ENCODE peak calls at places on chromosomes 13 and 19, in nine cellular contexts. X is NAMALWA; P is nephron progenitor cell; T is amniotic stem cell; C is head of caudate nucleus; M is CD8-positive, alpha-beta memory T cell; E is GM23248; N is NCI-H1092; D is AML-193. J is an unnamed sample.

GRCh38 chr19:15199652-15200574 is 882 bp downstream of the NOTCH3 start:
- DNase-seq in E (peak), C (no peak), M (no peak), P (peak), X (no peak), T (no peak), D (no peak), N (no peak), J (peak)

GRCh38 chr19:30783212-30783611 is 411.0 kb downstream of the ZNF536 start:
- DNase-seq in P (no peak), N (no peak), M (no peak), T (no peak), C (no peak), X (no peak), D (no peak), E (no peak), J (no peak)

GRCh38 chr13:36921902-36922301 is 1.9 kb upstream of the SMAD9 start:
- DNase-seq in N (no peak), X (no peak), E (no peak), T (no peak), M (no peak), D (no peak), C (no peak), P (no peak), J (no peak)

GRCh38 chr19:10832659-10833296 is 3.2 kb downstream of the TMED1 start:
- DNase-seq in N (no peak), M (no peak), X (no peak), D (no peak), E (no peak), P (no peak), C (no peak), T (no peak), J (no peak)

GRCh38 chr13:66558511-66558910 is 671.6 kb downstream of the PCDH9 start:
- DNase-seq in T (no peak), D (no peak), C (peak), E (no peak), M (no peak), P (no peak), X (peak), N (no peak), J (no peak)

GRCh38 chr19:20423381-20424207 is 142.0 kb downstream of the ZNF737 start:
- DNase-seq in P (peak), X (peak), N (no peak), E (peak), C (peak), D (peak), T (no peak), M (peak), J (peak)

GRCh38 chr13:84137292-84137691 is 255.0 kb upstream of the SLITRK1 start:
- DNase-seq in C (no peak), N (no peak), T (no peak), P (no peak), X (peak), M (peak), D (peak), E (no peak), J (peak)

GRCh38 chr19:39199025-39199424 is 2.3 kb downstream of the NCCRP1 start:
- DNase-seq in M (no peak), E (peak), P (peak), X (no peak), D (no peak), C (peak), T (no peak), N (no peak), J (peak)

GRCh38 chr19:18839465-18840287 is 7.9 kb downstream of the UPF1 start:
- DNase-seq in C (no peak), X (no peak), M (no peak), N (no peak), D (no peak), T (no peak), E (no peak), P (no peak), J (no peak)

GRCh38 chr19:49148784-49149651 is 6.2 kb downstream of the HRC start:
- DNase-seq in T (peak), D (peak), E (peak), X (peak), P (peak), C (peak), M (peak), N (peak), J (peak)

GRCh38 chr19:5341448-5341820 is 822 bp upstream of the PTPRS start:
- DNase-seq in X (no peak), P (no peak), D (no peak), T (no peak), N (no peak), E (no peak), M (no peak), C (no peak), J (no peak)

GRCh38 chr13:102774210-102774560 is 599 bp upstream of the TEX30 start:
- DNase-seq in N (no peak), P (no peak), C (no peak), E (no peak), T (no peak), D (no peak), M (no peak), X (no peak), J (peak)

GRCh38 chr13:80824231-80824630 is 483.3 kb upstream of the SPRY2 start:
- DNase-seq in P (no peak), E (no peak), C (no peak), N (no peak), X (no peak), M (no peak), T (no peak), D (no peak), J (no peak)

GRCh38 chr13:25939961-25940687 is 111.7 kb downstream of the SHISA2 start:
- DNase-seq in E (no peak), M (no peak), N (no peak), D (no peak), X (no peak), P (no peak), T (no peak), C (no peak), J (no peak)

GRCh38 chr13:20998649-20999415 is 62.6 kb downstream of the LATS2 start:
- DNase-seq in N (no peak), X (no peak), T (no peak), M (no peak), P (no peak), E (no peak), D (no peak), C (no peak), J (no peak)

GRCh38 chr19:11164879-11165406 is 9.4 kb upstream of the SPC24 start:
- DNase-seq in C (peak), P (no peak), E (peak), N (no peak), X (no peak), M (no peak), T (no peak), D (no peak), J (peak)

GRCh38 chr13:110574161-110574560 is 12.6 kb upstream of the RAB20 start:
- DNase-seq in D (no peak), E (peak), P (no peak), C (no peak), M (no peak), N (no peak), X (no peak), T (no peak), J (no peak)

GRCh38 chr13:40181203-40181845 is 485.1 kb downstream of the FOXO1 start:
- DNase-seq in C (no peak), P (no peak), D (no peak), N (no peak), E (peak), X (no peak), M (no peak), T (no peak), J (no peak)

GRCh38 chr13:50910483-50910805 is 853 bp downstream of the RNASEH2B start:
- DNase-seq in P (peak), X (no peak), C (no peak), N (no peak), T (no peak), D (peak), E (peak), M (no peak), J (peak)

GRCh38 chr19:58544591-58545285 is 874 bp downstream of the TRIM28 start:
- DNase-seq in E (peak), N (no peak), D (no peak), T (no peak), C (no peak), M (no peak), P (peak), X (peak), J (peak)

GRCh38 chr19:7427944-7428343 is 60.9 kb downstream of the PEX11G start:
- DNase-seq in E (no peak), C (no peak), M (no peak), P (no peak), D (no peak), N (no peak), T (no peak), X (no peak), J (no peak)

GRCh38 chr13:27309401-27309958 is 38.9 kb downstream of the RASL11A start:
- DNase-seq in X (no peak), M (no peak), P (no peak), C (no peak), T (no peak), E (no peak), D (no peak), N (no peak), J (no peak)

GRCh38 chr19:14117668-14118164 is at the start of gene PRKACA:
- DNase-seq in M (peak), D (peak), P (peak), C (peak), X (peak), N (peak), E (peak), T (peak), J (peak)

GRCh38 chr13:107807306-107808073 is 407.8 kb downstream of the LIG4 start:
- DNase-seq in M (no peak), D (no peak), N (peak), C (no peak), T (no peak), E (no peak), P (no peak), X (no peak), J (no peak)

GRCh38 chr19:11166281-11167142 is 10.9 kb upstream of the SPC24 start:
- DNase-seq in T (peak), X (no peak), D (no peak), C (no peak), P (no peak), E (peak), N (no peak), M (no peak), J (peak)

GRCh38 chr19:10043286-10043927 is 30.1 kb downstream of the RDH8 start:
- DNase-seq in M (no peak), X (no peak), C (no peak), E (peak), P (no peak), N (no peak), T (no peak), D (no peak), J (no peak)

J was measured in GM03348.